ENCODE peak calls at places on chromosomes 3 and 15, in four cellular contexts. D is breast epithelium, U is fibroblast of lung, M is tibial artery. J is an unnamed sample. For H3K4me1 and H3K27me3, the result is how much of the 10 kb centered on the place peaks cover.

GRCh38 chr3:88057650-88058321 is 1.0 kb downstream of the CGGBP1 start:
- DNase-seq in D (no peak), U (peak), M (peak), J (no peak)

GRCh38 chr15:31280831-31281216 is 45.8 kb upstream of the KLF13 start:
- DNase-seq in D (no peak), U (no peak), M (no peak), J (peak)

GRCh38 chr3:49411550-49411967 is 217 bp downstream of the RHOA start:
- DNase-seq in D (no peak), U (no peak), M (peak), J (peak)

GRCh38 chr15:97692317-97693015 is 268.0 kb upstream of the ARRDC4 start:
- DNase-seq in D (no peak), U (no peak), M (no peak), J (no peak)

GRCh38 chr3:66378256-66378655 is 122.6 kb downstream of the LRIG1 start:
- DNase-seq in D (no peak), U (no peak), M (no peak), J (no peak)

GRCh38 chr3:71063768-71064287 is 519.7 kb downstream of the FOXP1 start:
- DNase-seq in D (no peak), U (peak), M (no peak), J (peak)

GRCh38 chr3:22981176-22981575 is 222.0 kb upstream of the UBE2E2 start:
- DNase-seq in D (no peak), U (no peak), M (no peak), J (no peak)

GRCh38 chr15:70869346-70869745 is 15.4 kb upstream of the LARP6 start:
- DNase-seq in D (no peak), U (no peak), M (no peak), J (no peak)

GRCh38 chr3:184305577-184305976 is 6.5 kb downstream of the PSMD2 start:
- DNase-seq in D (no peak), U (no peak), M (no peak), J (no peak)

GRCh38 chr15:23628612-23629233 is 18.9 kb downstream of the MAGEL2 start:
- DNase-seq in D (no peak), U (no peak), M (no peak), J (no peak)

GRCh38 chr3:65871305-65872141 is 167.2 kb downstream of the MAGI1 start:
- DNase-seq in D (peak), U (no peak), M (peak), J (no peak)

GRCh38 chr15:52071570-52071969 is 41.0 kb downstream of the BCL2L10 start:
- DNase-seq in D (no peak), U (no peak), M (no peak), J (no peak)

GRCh38 chr15:29040367-29040745 is 154.6 kb downstream of the APBA2 start:
- DNase-seq in D (no peak), U (peak), M (no peak), J (no peak)

GRCh38 chr15:90686435-90687218 is 30.5 kb upstream of the BLM start:
- DNase-seq in D (no peak), U (no peak), M (no peak), J (no peak)

GRCh38 chr3:18443670-18444596 is 18.8 kb upstream of the SATB1 start:
- DNase-seq in D (peak), U (peak), M (no peak), J (no peak)

GRCh38 chr3:88203537-88204143 is 53.9 kb downstream of the C3orf38 start:
- DNase-seq in D (peak), U (peak), M (peak), J (peak)

GRCh38 chr15:74783808-74784175 is 1.9 kb downstream of the CSK start:
- DNase-seq in D (no peak), U (no peak), M (no peak), J (no peak)

GRCh38 chr3:69305011-69305410 is 80.9 kb downstream of the FRMD4B start:
- DNase-seq in D (no peak), U (peak), M (no peak), J (no peak)

GRCh38 chr3:23490459-23490858 is 287.3 kb downstream of the UBE2E2 start:
- DNase-seq in D (no peak), U (peak), M (no peak), J (no peak)

GRCh38 chr3:135490219-135490618 is 475.3 kb upstream of the PPP2R3A start:
- DNase-seq in D (no peak), U (no peak), M (no peak), J (no peak)

GRCh38 chr3:135491478-135491877 is 474.1 kb upstream of the PPP2R3A start:
- DNase-seq in D (no peak), U (no peak), M (no peak), J (no peak)

DNA sequence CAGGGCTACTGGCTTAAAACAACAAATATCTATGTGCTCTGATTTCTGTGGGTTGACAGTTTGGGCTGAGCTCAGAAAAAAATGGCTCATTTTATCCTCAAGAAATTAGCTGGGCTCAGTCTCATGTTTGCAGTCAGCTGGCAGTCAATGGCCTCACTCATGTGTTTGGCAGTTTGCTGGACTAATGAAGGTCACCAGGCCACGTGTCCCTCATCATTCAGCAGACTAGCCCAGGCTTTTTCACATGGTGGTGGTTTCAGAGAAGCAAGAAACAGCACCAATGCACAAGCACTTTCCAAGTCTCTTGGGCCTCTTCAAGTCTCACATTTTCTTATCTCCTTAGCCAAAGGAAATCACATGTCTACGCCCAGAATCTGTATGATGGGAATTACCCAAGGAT is 478.3 kb upstream of the PPP2R3A start:
- DNase-seq in D (no peak), U (no peak), M (no peak), J (no peak)
- H3K4me1 ChIP-seq in D (under half), U (under half), M (under half), J (under half)

GRCh38 chr3:64345351-64345750 is 120.1 kb upstream of the PRICKLE2 start:
- DNase-seq in D (no peak), U (peak), M (no peak), J (peak)
- H3K27me3 ChIP-seq in D (under half), U (under half), M (under half), J (under half)

DNA sequence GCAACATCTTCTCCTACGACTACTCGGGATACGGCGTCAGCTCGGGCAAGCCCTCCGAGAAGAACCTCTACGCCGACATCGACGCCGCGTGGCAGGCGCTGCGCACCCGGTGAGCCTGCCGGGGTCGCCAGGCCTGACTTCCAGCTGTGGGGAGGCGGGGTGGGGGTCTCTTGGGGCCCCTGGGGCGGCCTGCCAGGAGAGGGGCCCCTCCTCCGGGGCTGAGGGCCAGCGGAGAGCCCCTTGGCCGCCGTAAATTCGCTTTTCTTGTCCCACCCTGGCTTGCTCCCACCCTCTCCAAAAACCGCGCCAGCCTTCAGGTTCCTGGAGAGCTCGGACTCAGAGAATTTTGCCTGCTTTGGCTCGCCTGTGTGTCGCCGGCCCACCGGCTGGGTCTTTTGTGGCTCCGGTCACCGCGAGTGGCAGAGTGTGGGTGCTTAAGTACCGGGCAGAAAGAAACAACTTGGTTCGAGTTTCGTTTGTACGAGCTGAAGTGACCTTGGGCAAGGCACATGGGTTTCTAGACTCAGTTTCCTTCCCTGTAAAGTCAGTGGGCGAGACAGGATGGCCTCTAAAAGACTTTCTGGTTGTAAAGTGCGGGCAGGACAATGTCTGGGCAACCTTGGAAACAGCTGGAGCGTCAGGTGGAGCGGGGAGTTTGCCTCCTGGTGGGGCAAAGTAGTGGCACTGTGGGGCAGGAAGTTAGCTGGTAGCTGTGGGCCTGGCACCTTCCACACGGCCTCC is 971 bp downstream of the ABHD17C start:
- DNase-seq in D (no peak), U (peak), M (no peak), J (no peak)
- TF ChIP-seq CTCF in D (no peak), U (peak), M (peak), J (no peak)

GRCh38 chr3:79568938-79569337 is 198.9 kb downstream of the ROBO1 start:
- DNase-seq in D (no peak), U (no peak), M (no peak), J (no peak)
- H3K4me1 ChIP-seq in D (under half), U (under half), M (under half), J (under half)